ENCODE peak calls at places on chromosomes 6 and 20, in four cellular contexts. One of them, this sample, is unnamed.

GRCh38 chr20:3565851-3566250 is 95.0 kb downstream of the ATRN start:
- DNase-seq in activated CD8-positive, alpha-beta memory T cell treated with anti-CD3 and anti-CD28 coated beads for 4 hours: no peak
- DNase-seq in posterior cingulate gyrus: no peak
- DNase-seq in Ammon's horn: no peak
- DNase-seq in this sample: no peak

GRCh38 chr20:63051911-63052310 is 45.1 kb upstream of the BHLHE23 start:
- DNase-seq in activated CD8-positive, alpha-beta memory T cell treated with anti-CD3 and anti-CD28 coated beads for 4 hours: no peak
- DNase-seq in posterior cingulate gyrus: peak
- DNase-seq in Ammon's horn: no peak
- DNase-seq in this sample: no peak

GRCh38 chr6:134170844-134171243 is 118.4 kb upstream of the SLC2A12 start:
- DNase-seq in activated CD8-positive, alpha-beta memory T cell treated with anti-CD3 and anti-CD28 coated beads for 4 hours: no peak
- DNase-seq in Ammon's horn: no peak
- DNase-seq in posterior cingulate gyrus: no peak
- DNase-seq in this sample: peak

GRCh38 chr20:54922096-54922495 is 446.7 kb downstream of the DOK5 start:
- DNase-seq in posterior cingulate gyrus: no peak
- DNase-seq in Ammon's horn: no peak
- DNase-seq in activated CD8-positive, alpha-beta memory T cell treated with anti-CD3 and anti-CD28 coated beads for 4 hours: no peak
- DNase-seq in this sample: no peak

GRCh38 chr6:149766156-149766768 is 16.7 kb downstream of the PCMT1 start:
- DNase-seq in activated CD8-positive, alpha-beta memory T cell treated with anti-CD3 and anti-CD28 coated beads for 4 hours: no peak
- DNase-seq in posterior cingulate gyrus: no peak
- DNase-seq in Ammon's horn: no peak
- DNase-seq in this sample: peak

GRCh38 chr6:18284261-18284660 is 19.9 kb upstream of the DEK start:
- DNase-seq in activated CD8-positive, alpha-beta memory T cell treated with anti-CD3 and anti-CD28 coated beads for 4 hours: no peak
- DNase-seq in posterior cingulate gyrus: no peak
- DNase-seq in Ammon's horn: no peak
- DNase-seq in this sample: no peak

GRCh38 chr20:23248524-23248923 is 102.1 kb upstream of the NXT1 start:
- DNase-seq in posterior cingulate gyrus: no peak
- DNase-seq in activated CD8-positive, alpha-beta memory T cell treated with anti-CD3 and anti-CD28 coated beads for 4 hours: no peak
- DNase-seq in Ammon's horn: no peak
- DNase-seq in this sample: no peak

GRCh38 chr6:41652876-41653641 is 14.8 kb downstream of the MDFI start:
- DNase-seq in posterior cingulate gyrus: peak
- DNase-seq in Ammon's horn: no peak
- DNase-seq in activated CD8-positive, alpha-beta memory T cell treated with anti-CD3 and anti-CD28 coated beads for 4 hours: no peak
- DNase-seq in this sample: no peak

GRCh38 chr6:35624341-35625070 is 64.2 kb downstream of the FKBP5 start:
- DNase-seq in activated CD8-positive, alpha-beta memory T cell treated with anti-CD3 and anti-CD28 coated beads for 4 hours: no peak
- DNase-seq in posterior cingulate gyrus: no peak
- DNase-seq in Ammon's horn: no peak
- DNase-seq in this sample: peak

GRCh38 chr20:17835941-17836861 is 132.4 kb downstream of the SNX5 start:
- DNase-seq in Ammon's horn: no peak
- DNase-seq in activated CD8-positive, alpha-beta memory T cell treated with anti-CD3 and anti-CD28 coated beads for 4 hours: no peak
- DNase-seq in posterior cingulate gyrus: no peak
- DNase-seq in this sample: no peak

GRCh38 chr6:149129401-149130077 is 188.0 kb upstream of the TAB2 start:
- DNase-seq in Ammon's horn: no peak
- DNase-seq in activated CD8-positive, alpha-beta memory T cell treated with anti-CD3 and anti-CD28 coated beads for 4 hours: no peak
- DNase-seq in posterior cingulate gyrus: no peak
- DNase-seq in this sample: no peak

GRCh38 chr20:46419882-46420281 is 13.5 kb upstream of the ELMO2 start:
- DNase-seq in activated CD8-positive, alpha-beta memory T cell treated with anti-CD3 and anti-CD28 coated beads for 4 hours: no peak
- DNase-seq in Ammon's horn: no peak
- DNase-seq in posterior cingulate gyrus: no peak
- DNase-seq in this sample: no peak

GRCh38 chr6:56517155-56517745 is 125.4 kb downstream of the DST start:
- DNase-seq in posterior cingulate gyrus: no peak
- DNase-seq in Ammon's horn: no peak
- DNase-seq in activated CD8-positive, alpha-beta memory T cell treated with anti-CD3 and anti-CD28 coated beads for 4 hours: no peak
- DNase-seq in this sample: no peak

GRCh38 chr6:26045046-26045938 is 41.9 kb upstream of the HFE start:
- DNase-seq in activated CD8-positive, alpha-beta memory T cell treated with anti-CD3 and anti-CD28 coated beads for 4 hours: peak
- DNase-seq in Ammon's horn: peak
- DNase-seq in posterior cingulate gyrus: peak
- DNase-seq in this sample: peak

GRCh38 chr20:49916146-49917002 is 1.0 kb upstream of the SPATA2 start:
- DNase-seq in activated CD8-positive, alpha-beta memory T cell treated with anti-CD3 and anti-CD28 coated beads for 4 hours: no peak
- DNase-seq in posterior cingulate gyrus: no peak
- DNase-seq in Ammon's horn: no peak
- DNase-seq in this sample: peak

GRCh38 chr6:39849764-39850163 is 57.6 kb downstream of the DAAM2 start:
- DNase-seq in posterior cingulate gyrus: no peak
- DNase-seq in Ammon's horn: no peak
- DNase-seq in activated CD8-positive, alpha-beta memory T cell treated with anti-CD3 and anti-CD28 coated beads for 4 hours: no peak
- DNase-seq in this sample: no peak

GRCh38 chr6:7267521-7268091 is 45.4 kb downstream of the SSR1 start:
- DNase-seq in Ammon's horn: peak
- DNase-seq in posterior cingulate gyrus: peak
- DNase-seq in activated CD8-positive, alpha-beta memory T cell treated with anti-CD3 and anti-CD28 coated beads for 4 hours: no peak
- DNase-seq in this sample: peak

GRCh38 chr20:51383891-51384510 is 158.5 kb downstream of the NFATC2 start:
- DNase-seq in activated CD8-positive, alpha-beta memory T cell treated with anti-CD3 and anti-CD28 coated beads for 4 hours: no peak
- DNase-seq in Ammon's horn: no peak
- DNase-seq in posterior cingulate gyrus: no peak
- DNase-seq in this sample: no peak

GRCh38 chr6:160505970-160506369 is 157.8 kb downstream of the SLC22A3 start:
- DNase-seq in activated CD8-positive, alpha-beta memory T cell treated with anti-CD3 and anti-CD28 coated beads for 4 hours: no peak
- DNase-seq in posterior cingulate gyrus: no peak
- DNase-seq in Ammon's horn: no peak
- DNase-seq in this sample: no peak

GRCh38 chr6:2396856-2397640 is 151.6 kb upstream of the GMDS start:
- DNase-seq in posterior cingulate gyrus: no peak
- DNase-seq in activated CD8-positive, alpha-beta memory T cell treated with anti-CD3 and anti-CD28 coated beads for 4 hours: no peak
- DNase-seq in Ammon's horn: peak
- DNase-seq in this sample: no peak

GRCh38 chr6:94859924-94860323 is 717.4 kb upstream of the MANEA start:
- DNase-seq in activated CD8-positive, alpha-beta memory T cell treated with anti-CD3 and anti-CD28 coated beads for 4 hours: no peak
- DNase-seq in Ammon's horn: no peak
- DNase-seq in posterior cingulate gyrus: no peak
- DNase-seq in this sample: no peak

GRCh38 chr20:62765432-62766070 is 30.7 kb upstream of the MRGBP start:
- DNase-seq in posterior cingulate gyrus: no peak
- DNase-seq in Ammon's horn: no peak
- DNase-seq in activated CD8-positive, alpha-beta memory T cell treated with anti-CD3 and anti-CD28 coated beads for 4 hours: no peak
- DNase-seq in this sample: no peak

This sample was measured in dermis blood vessel endothelial cell.